ENCODE peak calls at places on chromosomes 2 and 18, in ten cellular contexts. M, Y, R, S, H, D, T, C, Z and V are unnamed samples.
A peak's percentile ranks its signal among the peaks of the same experiment; 100 is the strongest.

GRCh38 chr18:36321636-36322407 is 24.3 kb downstream of the FHOD3 start:
- DNase-seq in T (no peak), S (peak; percentile 70), M (peak; percentile 64), C (no peak), Z (peak; percentile 42), D (no peak), Y (peak; percentile 32), H (no peak), R (peak; percentile 69), V (no peak)

GRCh38 chr2:24471662-24472061 is 19.4 kb upstream of the NCOA1 start:
- DNase-seq in T (no peak), Z (no peak), M (no peak), S (no peak), H (no peak), D (no peak), R (no peak), C (no peak), Y (no peak), V (no peak)

GRCh38 chr2:8408560-8409460 is 273.0 kb upstream of the ID2 start:
- DNase-seq in Z (no peak), R (no peak), T (no peak), C (no peak), D (no peak), H (no peak), Y (no peak), M (no peak), S (no peak), V (no peak)

GRCh38 chr2:230691005-230691647 is 21.5 kb upstream of the CAB39 start:
- DNase-seq in T (no peak), M (peak; percentile 99), R (peak; percentile 98), S (peak; percentile 99), C (no peak), H (no peak), Y (peak; percentile 56), D (no peak), Z (peak; percentile 64), V (peak; percentile 54)

GRCh38 chr2:45168731-45169338 is 159.6 kb upstream of the SIX2 start:
- DNase-seq in H (no peak), C (peak; percentile 62), S (peak; percentile 11), Z (peak; percentile 29), R (no peak), Y (peak; percentile 50), T (no peak), D (no peak), M (no peak), V (no peak)

GRCh38 chr2:75195076-75195691 is 4.1 kb downstream of the TACR1 start:
- DNase-seq in M (no peak), Z (no peak), D (no peak), H (no peak), S (no peak), C (no peak), T (no peak), Y (no peak), R (no peak), V (no peak)

GRCh38 chr2:216637472-216637871 is 4.3 kb downstream of the IGFBP2 start:
- DNase-seq in T (no peak), M (no peak), D (no peak), C (no peak), Y (no peak), H (no peak), Z (no peak), R (no peak), S (no peak), V (no peak)

GRCh38 chr2:21263622-21264021 is 139.9 kb downstream of the TDRD15 start:
- DNase-seq in R (no peak), Z (no peak), C (no peak), S (no peak), T (no peak), Y (no peak), D (no peak), H (no peak), M (no peak), V (no peak)

GRCh38 chr18:22324191-22325131 is 93.3 kb downstream of the CTAGE1 start:
- DNase-seq in S (peak; percentile 40), H (no peak), D (peak; percentile 78), T (no peak), Y (peak; percentile 50), R (peak; percentile 29), Z (peak; percentile 38), M (no peak), C (no peak), V (peak; percentile 70)

GRCh38 chr2:7845332-7845731 is 836.5 kb upstream of the ID2 start:
- DNase-seq in T (no peak), S (peak; percentile 57), D (no peak), R (peak; percentile 82), H (no peak), M (no peak), Y (peak; percentile 87), Z (no peak), C (no peak), V (no peak)

GRCh38 chr2:166434491-166434890 is 58.7 kb upstream of the SCN9A start:
- DNase-seq in R (no peak), T (no peak), M (no peak), Z (no peak), S (no peak), D (no peak), Y (no peak), C (no peak), H (no peak), V (no peak)

GRCh38 chr2:63047534-63048281 is 2.9 kb upstream of the OTX1 start:
- DNase-seq in Z (no peak), S (peak; percentile 10), Y (peak; percentile 10), M (no peak), D (no peak), C (no peak), R (no peak), T (no peak), H (no peak), V (peak; percentile 40)

GRCh38 chr2:85475801-85476610 is 57.5 kb downstream of the SH2D6 start:
- DNase-seq in S (peak; percentile 34), C (no peak), Y (no peak), R (peak; percentile 67), Z (no peak), M (no peak), T (no peak), H (no peak), D (no peak), V (no peak)

GRCh38 chr18:23501626-23502025 is 1.7 kb upstream of the RMC1 start:
- DNase-seq in Z (no peak), S (no peak), D (no peak), Y (no peak), T (no peak), M (no peak), H (no peak), C (no peak), R (no peak), V (no peak)

GRCh38 chr2:40041983-40042382 is 262.9 kb upstream of the THUMPD2 start:
- DNase-seq in C (no peak), Z (peak; percentile 18), D (no peak), Y (peak; percentile 73), S (no peak), R (peak; percentile 47), H (no peak), T (no peak), M (no peak), V (no peak)

GRCh38 chr2:36485521-36485920 is 112.4 kb downstream of the FEZ2 start:
- DNase-seq in C (no peak), Z (peak; percentile 29), Y (peak; percentile 58), H (no peak), R (peak; percentile 87), S (peak; percentile 15), M (peak; percentile 44), T (no peak), D (peak; percentile 29), V (no peak)

GRCh38 chr2:46871976-46872381 is 43.6 kb downstream of the MCFD2 start:
- DNase-seq in T (no peak), H (no peak), C (no peak), R (no peak), Z (no peak), Y (peak; percentile 35), S (no peak), M (no peak), D (no peak), V (no peak)